ENCODE peak calls at places on chromosome 14, in nine cellular contexts. One of them, this sample, is unnamed.

GRCh38 chr14:79016828-79017505 is 846.8 kb downstream of the NRXN3 start:
- DNase-seq in pancreas: no peak
- DNase-seq in stomach: no peak
- DNase-seq in hepatocyte: peak
- DNase-seq in CD8-positive, alpha-beta T cell: no peak
- DNase-seq in endothelial cell of umbilical vein: peak
- DNase-seq in breast epithelium: no peak
- DNase-seq in AG10803: peak
- DNase-seq in adrenal gland: no peak
- DNase-seq in this sample: peak

GRCh38 chr14:39265741-39266588 is 32.2 kb downstream of the MIA2 start:
- DNase-seq in breast epithelium: no peak
- DNase-seq in adrenal gland: peak
- DNase-seq in stomach: no peak
- DNase-seq in pancreas: no peak
- DNase-seq in AG10803: peak
- DNase-seq in endothelial cell of umbilical vein: peak
- DNase-seq in hepatocyte: no peak
- DNase-seq in CD8-positive, alpha-beta T cell: no peak
- DNase-seq in this sample: peak

GRCh38 chr14:93049295-93049694 is 66.4 kb downstream of the ITPK1 start:
- DNase-seq in CD8-positive, alpha-beta T cell: no peak
- DNase-seq in endothelial cell of umbilical vein: peak
- DNase-seq in breast epithelium: no peak
- DNase-seq in hepatocyte: peak
- DNase-seq in adrenal gland: no peak
- DNase-seq in pancreas: no peak
- DNase-seq in stomach: no peak
- DNase-seq in AG10803: no peak
- DNase-seq in this sample: no peak

GRCh38 chr14:56608682-56609081 is 29.1 kb downstream of the TMEM260 start:
- DNase-seq in CD8-positive, alpha-beta T cell: no peak
- DNase-seq in breast epithelium: no peak
- DNase-seq in adrenal gland: no peak
- DNase-seq in endothelial cell of umbilical vein: no peak
- DNase-seq in hepatocyte: no peak
- DNase-seq in AG10803: peak
- DNase-seq in stomach: no peak
- DNase-seq in pancreas: no peak
- DNase-seq in this sample: peak

GRCh38 chr14:101082436-101083384 is 179.2 kb upstream of the RTL1 start:
- DNase-seq in pancreas: no peak
- DNase-seq in stomach: peak
- DNase-seq in endothelial cell of umbilical vein: no peak
- DNase-seq in AG10803: no peak
- DNase-seq in hepatocyte: no peak
- DNase-seq in breast epithelium: no peak
- DNase-seq in adrenal gland: peak
- DNase-seq in CD8-positive, alpha-beta T cell: no peak
- DNase-seq in this sample: no peak

GRCh38 chr14:54756656-54757392 is 145.8 kb downstream of the GCH1 start:
- DNase-seq in AG10803: peak
- DNase-seq in pancreas: no peak
- DNase-seq in stomach: no peak
- DNase-seq in breast epithelium: no peak
- DNase-seq in endothelial cell of umbilical vein: no peak
- DNase-seq in hepatocyte: no peak
- DNase-seq in adrenal gland: no peak
- DNase-seq in CD8-positive, alpha-beta T cell: no peak
- DNase-seq in this sample: no peak

GRCh38 chr14:63642656-63643382 is 1.1 kb upstream of the WDR89 start:
- DNase-seq in adrenal gland: no peak
- DNase-seq in endothelial cell of umbilical vein: no peak
- DNase-seq in hepatocyte: no peak
- DNase-seq in CD8-positive, alpha-beta T cell: no peak
- DNase-seq in pancreas: no peak
- DNase-seq in breast epithelium: no peak
- DNase-seq in stomach: no peak
- DNase-seq in AG10803: no peak
- DNase-seq in this sample: no peak

GRCh38 chr14:101253948-101254347 is 307.3 kb upstream of the DIO3 start:
- DNase-seq in AG10803: no peak
- DNase-seq in CD8-positive, alpha-beta T cell: no peak
- DNase-seq in hepatocyte: no peak
- DNase-seq in adrenal gland: no peak
- DNase-seq in endothelial cell of umbilical vein: no peak
- DNase-seq in pancreas: no peak
- DNase-seq in stomach: no peak
- DNase-seq in breast epithelium: no peak
- DNase-seq in this sample: no peak

GRCh38 chr14:95507174-95507573 is 9.3 kb downstream of the SYNE3 start:
- DNase-seq in breast epithelium: peak
- DNase-seq in adrenal gland: peak
- DNase-seq in CD8-positive, alpha-beta T cell: no peak
- DNase-seq in endothelial cell of umbilical vein: peak
- DNase-seq in hepatocyte: peak
- DNase-seq in pancreas: peak
- DNase-seq in AG10803: peak
- DNase-seq in stomach: peak
- DNase-seq in this sample: peak

GRCh38 chr14:36227802-36228201 is 51.3 kb upstream of the PTCSC3 start:
- DNase-seq in CD8-positive, alpha-beta T cell: no peak
- DNase-seq in breast epithelium: no peak
- DNase-seq in AG10803: no peak
- DNase-seq in stomach: peak
- DNase-seq in pancreas: no peak
- DNase-seq in adrenal gland: no peak
- DNase-seq in endothelial cell of umbilical vein: peak
- DNase-seq in hepatocyte: no peak
- DNase-seq in this sample: peak

GRCh38 chr14:26163761-26164160 is 434.1 kb downstream of the NOVA1 start:
- DNase-seq in endothelial cell of umbilical vein: peak
- DNase-seq in pancreas: no peak
- DNase-seq in CD8-positive, alpha-beta T cell: no peak
- DNase-seq in adrenal gland: no peak
- DNase-seq in stomach: no peak
- DNase-seq in breast epithelium: no peak
- DNase-seq in AG10803: peak
- DNase-seq in hepatocyte: peak
- DNase-seq in this sample: peak

GRCh38 chr14:68176687-68177086 is 357.1 kb downstream of the RAD51B start:
- DNase-seq in pancreas: no peak
- DNase-seq in breast epithelium: no peak
- DNase-seq in endothelial cell of umbilical vein: no peak
- DNase-seq in AG10803: no peak
- DNase-seq in CD8-positive, alpha-beta T cell: no peak
- DNase-seq in hepatocyte: no peak
- DNase-seq in stomach: no peak
- DNase-seq in adrenal gland: no peak
- DNase-seq in this sample: no peak

GRCh38 chr14:100822921-100823320 is 3.0 kb upstream of the MEG3 start:
- DNase-seq in endothelial cell of umbilical vein: no peak
- DNase-seq in breast epithelium: no peak
- DNase-seq in adrenal gland: no peak
- DNase-seq in pancreas: no peak
- DNase-seq in AG10803: peak
- DNase-seq in CD8-positive, alpha-beta T cell: no peak
- DNase-seq in hepatocyte: peak
- DNase-seq in stomach: no peak
- DNase-seq in this sample: no peak

GRCh38 chr14:98070521-98070920 is 1201.5 kb downstream of the BCL11B start:
- DNase-seq in hepatocyte: no peak
- DNase-seq in pancreas: no peak
- DNase-seq in CD8-positive, alpha-beta T cell: no peak
- DNase-seq in stomach: no peak
- DNase-seq in adrenal gland: no peak
- DNase-seq in breast epithelium: no peak
- DNase-seq in endothelial cell of umbilical vein: no peak
- DNase-seq in AG10803: no peak
- DNase-seq in this sample: no peak

GRCh38 chr14:21913759-21914158 is 240.1 kb upstream of the OR4E1 start:
- DNase-seq in pancreas: peak
- DNase-seq in stomach: peak
- DNase-seq in adrenal gland: peak
- DNase-seq in CD8-positive, alpha-beta T cell: peak
- DNase-seq in AG10803: peak
- DNase-seq in endothelial cell of umbilical vein: peak
- DNase-seq in breast epithelium: no peak
- DNase-seq in hepatocyte: peak
- DNase-seq in this sample: peak

GRCh38 chr14:30283822-30284446 is 275.0 kb upstream of the G2E3 start:
- DNase-seq in stomach: no peak
- DNase-seq in endothelial cell of umbilical vein: peak
- DNase-seq in AG10803: peak
- DNase-seq in hepatocyte: peak
- DNase-seq in CD8-positive, alpha-beta T cell: no peak
- DNase-seq in breast epithelium: no peak
- DNase-seq in adrenal gland: peak
- DNase-seq in pancreas: peak
- DNase-seq in this sample: peak

GRCh38 chr14:99393059-99393655 is 87.5 kb downstream of the SETD3 start:
- DNase-seq in stomach: peak
- DNase-seq in hepatocyte: peak
- DNase-seq in CD8-positive, alpha-beta T cell: no peak
- DNase-seq in pancreas: peak
- DNase-seq in breast epithelium: no peak
- DNase-seq in AG10803: peak
- DNase-seq in endothelial cell of umbilical vein: peak
- DNase-seq in adrenal gland: no peak
- DNase-seq in this sample: no peak

GRCh38 chr14:73237219-73237785 is at the start of gene PAPLN:
- DNase-seq in AG10803: no peak
- DNase-seq in stomach: no peak
- DNase-seq in CD8-positive, alpha-beta T cell: no peak
- DNase-seq in hepatocyte: peak
- DNase-seq in adrenal gland: no peak
- DNase-seq in endothelial cell of umbilical vein: no peak
- DNase-seq in breast epithelium: peak
- DNase-seq in pancreas: no peak
- DNase-seq in this sample: no peak
- H3K4me3 ChIP-seq in AG10803: peak
- H3K4me3 ChIP-seq in stomach: peak
- H3K4me3 ChIP-seq in CD8-positive, alpha-beta T cell: no peak
- H3K4me3 ChIP-seq in hepatocyte: peak
- H3K4me3 ChIP-seq in adrenal gland: peak
- H3K4me3 ChIP-seq in endothelial cell of umbilical vein: peak
- H3K4me3 ChIP-seq in breast epithelium: peak
- H3K4me3 ChIP-seq in pancreas: peak
- H3K4me3 ChIP-seq in this sample: peak

GRCh38 chr14:94143239-94143638 is 13.8 kb upstream of the IFI27L2 start:
- DNase-seq in adrenal gland: no peak
- DNase-seq in CD8-positive, alpha-beta T cell: no peak
- DNase-seq in hepatocyte: no peak
- DNase-seq in endothelial cell of umbilical vein: no peak
- DNase-seq in breast epithelium: no peak
- DNase-seq in pancreas: no peak
- DNase-seq in AG10803: no peak
- DNase-seq in stomach: no peak
- DNase-seq in this sample: no peak
- TF ChIP-seq CTCF in adrenal gland: no peak
- TF ChIP-seq CTCF in CD8-positive, alpha-beta T cell: no peak
- TF ChIP-seq CTCF in hepatocyte: peak
- TF ChIP-seq CTCF in endothelial cell of umbilical vein: peak
- TF ChIP-seq CTCF in breast epithelium: no peak
- TF ChIP-seq CTCF in pancreas: no peak
- TF ChIP-seq CTCF in AG10803: peak
- TF ChIP-seq CTCF in stomach: no peak
- TF ChIP-seq CTCF in this sample: peak

GRCh38 chr14:74953686-74954085 is 1.7 kb downstream of the PGF start:
- DNase-seq in AG10803: no peak
- DNase-seq in CD8-positive, alpha-beta T cell: no peak
- DNase-seq in endothelial cell of umbilical vein: no peak
- DNase-seq in pancreas: no peak
- DNase-seq in adrenal gland: no peak
- DNase-seq in stomach: no peak
- DNase-seq in hepatocyte: no peak
- DNase-seq in breast epithelium: no peak
- DNase-seq in this sample: no peak

GRCh38 chr14:74951443-74952194 is 3.8 kb downstream of the PGF start:
- DNase-seq in pancreas: no peak
- DNase-seq in breast epithelium: no peak
- DNase-seq in AG10803: no peak
- DNase-seq in CD8-positive, alpha-beta T cell: no peak
- DNase-seq in endothelial cell of umbilical vein: no peak
- DNase-seq in hepatocyte: peak
- DNase-seq in stomach: no peak
- DNase-seq in adrenal gland: no peak
- DNase-seq in this sample: no peak

GRCh38 chr14:74952697-74953484 is 2.5 kb downstream of the PGF start:
- DNase-seq in AG10803: peak
- DNase-seq in hepatocyte: peak
- DNase-seq in pancreas: no peak
- DNase-seq in CD8-positive, alpha-beta T cell: no peak
- DNase-seq in breast epithelium: no peak
- DNase-seq in adrenal gland: no peak
- DNase-seq in stomach: no peak
- DNase-seq in endothelial cell of umbilical vein: no peak
- DNase-seq in this sample: no peak

GRCh38 chr14:74950795-74951442 is 4.5 kb downstream of the PGF start:
- DNase-seq in adrenal gland: no peak
- DNase-seq in AG10803: no peak
- DNase-seq in pancreas: no peak
- DNase-seq in breast epithelium: no peak
- DNase-seq in CD8-positive, alpha-beta T cell: no peak
- DNase-seq in endothelial cell of umbilical vein: no peak
- DNase-seq in hepatocyte: peak
- DNase-seq in stomach: peak
- DNase-seq in this sample: no peak

DNA sequence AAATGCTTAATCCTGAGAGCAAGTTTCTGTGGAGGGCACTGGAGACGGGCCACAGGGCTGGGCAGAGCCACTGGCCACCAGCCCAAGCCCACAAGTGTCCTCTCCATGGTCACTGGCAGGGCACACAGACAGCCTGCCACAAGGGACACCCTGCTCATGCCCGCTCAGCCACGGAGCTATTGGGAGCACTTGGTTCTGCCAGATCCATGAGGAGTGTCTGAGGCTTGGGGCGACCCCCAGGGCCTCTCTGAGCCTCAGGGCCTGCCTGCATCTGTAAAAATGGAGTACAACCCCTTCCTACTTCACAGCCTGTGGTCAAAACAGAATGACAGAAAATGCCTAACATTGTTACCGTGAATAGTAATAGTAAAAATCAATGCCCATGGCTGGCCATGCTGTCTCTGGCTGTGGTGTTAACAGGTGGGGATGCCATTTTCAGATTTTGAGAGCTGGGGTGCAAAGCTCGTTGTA is 3.2 kb downstream of the PGF start:
- DNase-seq in CD8-positive, alpha-beta T cell: no peak
- DNase-seq in adrenal gland: no peak
- DNase-seq in hepatocyte: no peak
- DNase-seq in AG10803: no peak
- DNase-seq in stomach: no peak
- DNase-seq in endothelial cell of umbilical vein: no peak
- DNase-seq in pancreas: no peak
- DNase-seq in breast epithelium: no peak
- DNase-seq in this sample: no peak
- H3K4me3 ChIP-seq in CD8-positive, alpha-beta T cell: no peak
- H3K4me3 ChIP-seq in adrenal gland: no peak
- H3K4me3 ChIP-seq in hepatocyte: no peak
- H3K4me3 ChIP-seq in AG10803: no peak
- H3K4me3 ChIP-seq in stomach: no peak
- H3K4me3 ChIP-seq in endothelial cell of umbilical vein: peak
- H3K4me3 ChIP-seq in pancreas: no peak
- H3K4me3 ChIP-seq in breast epithelium: peak
- H3K4me3 ChIP-seq in this sample: no peak

GRCh38 chr14:81632162-81632561 is 98.5 kb upstream of the SEL1L start:
- DNase-seq in hepatocyte: peak
- DNase-seq in breast epithelium: no peak
- DNase-seq in CD8-positive, alpha-beta T cell: no peak
- DNase-seq in endothelial cell of umbilical vein: no peak
- DNase-seq in pancreas: no peak
- DNase-seq in adrenal gland: no peak
- DNase-seq in AG10803: no peak
- DNase-seq in stomach: no peak
- DNase-seq in this sample: no peak
- TF ChIP-seq CTCF in hepatocyte: no peak
- TF ChIP-seq CTCF in breast epithelium: no peak
- TF ChIP-seq CTCF in CD8-positive, alpha-beta T cell: no peak
- TF ChIP-seq CTCF in endothelial cell of umbilical vein: no peak
- TF ChIP-seq CTCF in pancreas: no peak
- TF ChIP-seq CTCF in adrenal gland: no peak
- TF ChIP-seq CTCF in AG10803: no peak
- TF ChIP-seq CTCF in stomach: no peak
- TF ChIP-seq CTCF in this sample: no peak

This sample was measured in astrocyte of the spinal cord.